ENCODE peak calls at places on chromosomes 13 and 19, in seven cellular contexts. V is hepatic stellate cell; R is CD4-positive, alpha-beta T cell; Y is left colon; O is transverse colon; D is EL; Z is cardiac fibroblast. S is an unnamed sample.

GRCh38 chr13:105165449-105166125 is 1369.9 kb downstream of the EFNB2 start:
- DNase-seq in V (no peak), R (no peak), Y (peak), O (peak), D (no peak), Z (no peak), S (no peak)

GRCh38 chr19:49997709-49998108 is 27.5 kb downstream of the VRK3 start:
- DNase-seq in V (peak), R (no peak), Y (no peak), O (no peak), D (peak), Z (peak), S (no peak)

GRCh38 chr13:110067355-110068175 is 239.4 kb downstream of the COL4A1 start:
- DNase-seq in V (no peak), R (no peak), Y (no peak), O (no peak), D (no peak), Z (no peak), S (no peak)

GRCh38 chr13:38496956-38497355 is 147.3 kb downstream of the UFM1 start:
- DNase-seq in V (no peak), R (no peak), Y (no peak), O (no peak), D (no peak), Z (peak), S (no peak)

GRCh38 chr19:33216198-33216830 is 9.3 kb downstream of the SLC7A10 start:
- DNase-seq in V (no peak), R (no peak), Y (no peak), O (no peak), D (no peak), Z (no peak), S (no peak)

GRCh38 chr19:18488838-18489626 is 32.8 kb downstream of the ELL start:
- DNase-seq in V (no peak), R (no peak), Y (no peak), O (peak), D (no peak), Z (no peak), S (peak)

GRCh38 chr19:18362934-18363542 is 22.6 kb downstream of the PGPEP1 start:
- DNase-seq in V (no peak), R (no peak), Y (no peak), O (no peak), D (no peak), Z (no peak), S (no peak)

GRCh38 chr19:33471111-33471996 is 50.2 kb downstream of the PEPD start:
- DNase-seq in V (no peak), R (no peak), Y (no peak), O (no peak), D (no peak), Z (no peak), S (no peak)

GRCh38 chr13:29529755-29530154 is 65.7 kb downstream of the SLC7A1 start:
- DNase-seq in V (no peak), R (no peak), Y (no peak), O (no peak), D (no peak), Z (no peak), S (peak)

GRCh38 chr13:75137911-75138571 is 343.9 kb downstream of the TBC1D4 start:
- DNase-seq in V (no peak), R (no peak), Y (no peak), O (no peak), D (no peak), Z (peak), S (no peak)

GRCh38 chr13:67736646-67737420 is 506.7 kb upstream of the PCDH9 start:
- DNase-seq in V (no peak), R (no peak), Y (no peak), O (no peak), D (no peak), Z (peak), S (peak)

GRCh38 chr19:18304194-18304495 is 18.7 kb downstream of the LSM4 start:
- DNase-seq in V (no peak), R (no peak), Y (no peak), O (no peak), D (no peak), Z (no peak), S (no peak)

GRCh38 chr19:4557971-4558941 is 1.2 kb downstream of the SEMA6B start:
- DNase-seq in V (no peak), R (peak), Y (no peak), O (peak), D (no peak), Z (peak), S (peak)

GRCh38 chr13:86856996-86857395 is 814.2 kb upstream of the SLITRK5 start:
- DNase-seq in V (no peak), R (no peak), Y (no peak), O (no peak), D (no peak), Z (no peak), S (no peak)

GRCh38 chr19:4051175-4052101 is 15.3 kb downstream of the ZBTB7A start:
- DNase-seq in V (peak), R (no peak), Y (peak), O (peak), D (peak), Z (peak), S (peak)

GRCh38 chr19:2624537-2625091 is 77.9 kb downstream of the GNG7 start:
- DNase-seq in V (no peak), R (no peak), Y (no peak), O (no peak), D (no peak), Z (no peak), S (peak)

GRCh38 chr13:100175078-100175802 is 86.3 kb downstream of the PCCA start:
- DNase-seq in V (no peak), R (no peak), Y (no peak), O (no peak), D (no peak), Z (no peak), S (no peak)

GRCh38 chr13:93226623-93227279 is at the start of gene GPC6:
- DNase-seq in V (peak), R (no peak), Y (no peak), O (peak), D (peak), Z (peak), S (no peak)

GRCh38 chr13:24613755-24614154 is 66.5 kb upstream of the ATP12A start:
- DNase-seq in V (no peak), R (no peak), Y (no peak), O (no peak), D (no peak), Z (no peak), S (no peak)

GRCh38 chr13:46354143-46355087 is 32.6 kb downstream of the RUBCNL start:
- DNase-seq in V (peak), R (no peak), Y (no peak), O (no peak), D (peak), Z (peak), S (peak)

GRCh38 chr19:35468637-35469036 is 20.6 kb downstream of the FFAR2 start:
- DNase-seq in V (peak), R (peak), Y (peak), O (peak), D (peak), Z (peak), S (peak)

GRCh38 chr19:12833747-12834417 is 497 bp downstream of the RTBDN start:
- DNase-seq in V (no peak), R (no peak), Y (no peak), O (peak), D (peak), Z (no peak), S (no peak)

GRCh38 chr19:42370667-42371066 is 19.4 kb downstream of the CNFN start:
- DNase-seq in V (no peak), R (no peak), Y (no peak), O (no peak), D (no peak), Z (no peak), S (no peak)

GRCh38 chr13:113864303-113864890 is 521 bp upstream of the GAS6 start:
- DNase-seq in V (peak), R (no peak), Y (no peak), O (no peak), D (peak), Z (peak), S (no peak)

GRCh38 chr13:43831088-43831487 is 44.3 kb upstream of the ENOX1 start:
- DNase-seq in V (no peak), R (no peak), Y (no peak), O (no peak), D (peak), Z (peak), S (peak)

GRCh38 chr19:49642488-49643035 is 553 bp downstream of the SCAF1 start:
- DNase-seq in V (no peak), R (no peak), Y (no peak), O (no peak), D (peak), Z (peak), S (no peak)

GRCh38 chr19:14146789-14147216 is 10.4 kb upstream of the ASF1B start:
- DNase-seq in V (peak), R (no peak), Y (no peak), O (no peak), D (peak), Z (peak), S (peak)

GRCh38 chr13:77719128-77719527 is 21.6 kb downstream of the SLAIN1 start:
- DNase-seq in V (no peak), R (no peak), Y (no peak), O (no peak), D (no peak), Z (no peak), S (no peak)

GRCh38 chr19:13181747-13182388 is 31.7 kb downstream of the IER2 start:
- DNase-seq in V (peak), R (no peak), Y (peak), O (peak), D (peak), Z (peak), S (no peak)

GRCh38 chr19:3509566-3509989 is 3.5 kb downstream of the FZR1 start:
- DNase-seq in V (peak), R (no peak), Y (no peak), O (no peak), D (peak), Z (peak), S (peak)

GRCh38 chr13:64817721-64818120 is 2412.4 kb downstream of the PCDH9 start:
- DNase-seq in V (no peak), R (no peak), Y (no peak), O (no peak), D (peak), Z (peak), S (no peak)

GRCh38 chr13:19618925-19619324 is 14.5 kb upstream of the MPHOSPH8 start:
- DNase-seq in V (peak), R (no peak), Y (no peak), O (no peak), D (peak), Z (peak), S (peak)

GRCh38 chr19:2096543-2097329 is at the start of gene IZUMO4:
- DNase-seq in V (peak), R (peak), Y (peak), O (peak), D (peak), Z (peak), S (peak)

GRCh38 chr13:91302070-91302469 is 45.4 kb upstream of the MIR17HG start:
- DNase-seq in V (no peak), R (no peak), Y (no peak), O (no peak), D (no peak), Z (no peak), S (no peak)

S was measured in trophoblast cell.